ENCODE peak calls at places on chromosomes 4 and X, in four cellular contexts. C, I, Y and G are unnamed samples.

GRCh38 chr4:40856836-40857362 is 107.1 kb downstream of the NSUN7 start:
- DNase-seq in C (peak; percentile 86), I (peak; percentile 85), Y (peak; percentile 69), G (peak; percentile 60)

GRCh38 chrX:149461746-149462145 is 43.4 kb downstream of the IDS start:
- DNase-seq in C (no peak), I (no peak), Y (no peak), G (no peak)

GRCh38 chr4:6957148-6957520 is 47.5 kb downstream of the TBC1D14 start:
- DNase-seq in C (no peak), I (no peak), Y (peak; percentile 71), G (no peak)

GRCh38 chr4:166723532-166724140 is 510.7 kb downstream of the SPOCK3 start:
- DNase-seq in C (no peak), I (no peak), Y (no peak), G (no peak)

GRCh38 chrX:68599256-68600152 is 48.0 kb upstream of the STARD8 start:
- DNase-seq in C (no peak), I (peak; percentile 11), Y (peak; percentile 14), G (peak; percentile 19)

GRCh38 chrX:123920065-123920785 is 41.3 kb upstream of the STAG2 start:
- DNase-seq in C (no peak), I (no peak), Y (peak; percentile 68), G (peak; percentile 69)

GRCh38 chr4:155854597-155855226 is 11.4 kb downstream of the ASIC5 start:
- DNase-seq in C (no peak), I (no peak), Y (peak; percentile 65), G (peak; percentile 43)

GRCh38 chr4:99845708-99846469 is 29.3 kb downstream of the DAPP1 start:
- DNase-seq in C (no peak), I (no peak), Y (no peak), G (no peak)

GRCh38 chr4:152356428-152357034 is 179.4 kb downstream of the FBXW7 start:
- DNase-seq in C (no peak), I (no peak), Y (peak; percentile 44), G (no peak)

GRCh38 chr4:11042760-11043159 is 358.2 kb upstream of the CLNK start:
- DNase-seq in C (no peak), I (no peak), Y (no peak), G (no peak)

GRCh38 chrX:2766921-2767320 is 15.1 kb downstream of the XG start:
- DNase-seq in C (no peak), I (no peak), Y (peak; percentile 15), G (peak; percentile 16)

GRCh38 chr4:48139688-48140087 is 5.6 kb upstream of the TXK start:
- DNase-seq in C (no peak), I (no peak), Y (peak; percentile 40), G (no peak)

GRCh38 chr4:24557036-24558022 is 27.0 kb downstream of the DHX15 start:
- DNase-seq in C (no peak), I (no peak), Y (peak; percentile 48), G (peak; percentile 48)

GRCh38 chr4:6464842-6465588 is 7.4 kb downstream of the PPP2R2C start:
- DNase-seq in C (peak; percentile 20), I (no peak), Y (no peak), G (no peak)

GRCh38 chr4:39729557-39729956 is 31.6 kb downstream of the UBE2K start:
- DNase-seq in C (no peak), I (no peak), Y (no peak), G (no peak)

GRCh38 chr4:122652379-122652778 is 31.5 kb upstream of the IL21 start:
- DNase-seq in C (peak; percentile 73), I (peak; percentile 24), Y (peak; percentile 65), G (peak; percentile 84)

GRCh38 chr4:159856451-159856850 is 753.6 kb downstream of the RAPGEF2 start:
- DNase-seq in C (no peak), I (no peak), Y (no peak), G (peak; percentile 54)

GRCh38 chrX:72020204-72020603 is 109.6 kb downstream of the NHSL2 start:
- DNase-seq in C (peak; percentile 46), I (no peak), Y (no peak), G (no peak)

GRCh38 chrX:54891573-54891972 is 29.1 kb upstream of the TRO start:
- DNase-seq in C (peak; percentile 52), I (peak; percentile 46), Y (peak; percentile 52), G (peak; percentile 30)

GRCh38 chr4:152848508-152848907 is 68.8 kb downstream of the ARFIP1 start:
- DNase-seq in C (no peak), I (no peak), Y (no peak), G (no peak)

GRCh38 chr4:185242749-185243533 is 33.5 kb downstream of the SNX25 start:
- DNase-seq in C (no peak), I (no peak), Y (no peak), G (no peak)

GRCh38 chr4:168569066-168569908 is 72.4 kb downstream of the PALLD start:
- DNase-seq in C (no peak), I (peak; percentile 32), Y (no peak), G (peak; percentile 50)

GRCh38 chr4:62119195-62119594 is 919.1 kb downstream of the ADGRL3 start:
- DNase-seq in C (no peak), I (no peak), Y (no peak), G (no peak)

GRCh38 chrX:134738986-134739744 is 80.9 kb upstream of the PLAC1 start:
- DNase-seq in C (no peak), I (no peak), Y (no peak), G (no peak)

GRCh38 chr4:98430708-98431403 is 169.7 kb downstream of the RAP1GDS1 start:
- DNase-seq in C (no peak), I (no peak), Y (peak; percentile 70), G (peak; percentile 37)

GRCh38 chr4:95545526-95545925 is 3.2 kb downstream of the UNC5C start:
- DNase-seq in C (no peak), I (peak; percentile 46), Y (peak; percentile 57), G (no peak)

GRCh38 chrX:9668537-9668936 is 97.1 kb downstream of the GPR143 start:
- DNase-seq in C (no peak), I (no peak), Y (peak; percentile 57), G (peak; percentile 51)

GRCh38 chrX:110146521-110146920 is 143.6 kb downstream of the TMEM164 start:
- DNase-seq in C (peak; percentile 26), I (peak; percentile 26), Y (peak; percentile 64), G (peak; percentile 70)

GRCh38 chrX:109826954-109827708 is 94.1 kb upstream of the ACSL4 start:
- DNase-seq in C (no peak), I (no peak), Y (peak; percentile 89), G (peak; percentile 76)

GRCh38 chr4:72997409-72997808 is 72.1 kb downstream of the COX18 start:
- DNase-seq in C (no peak), I (no peak), Y (no peak), G (peak; percentile 17)

GRCh38 chr4:5435823-5436222 is 272.5 kb downstream of the EVC2 start:
- DNase-seq in C (no peak), I (no peak), Y (no peak), G (no peak)

GRCh38 chr4:101232074-101232776 is 115.1 kb downstream of the PPP3CA start:
- DNase-seq in C (no peak), I (no peak), Y (peak; percentile 59), G (no peak)

GRCh38 chr4:145679991-145680455 is at the start of gene C4orf51:
- DNase-seq in C (no peak), I (no peak), Y (peak; percentile 83), G (peak; percentile 52)

GRCh38 chr4:81807386-81807785 is 335.7 kb upstream of the RASGEF1B start:
- DNase-seq in C (no peak), I (no peak), Y (no peak), G (no peak)

GRCh38 chr4:15164571-15164970 is 162.3 kb downstream of the CPEB2 start:
- DNase-seq in C (no peak), I (no peak), Y (peak; percentile 78), G (no peak)

GRCh38 chr4:16205298-16206164 is 20.7 kb downstream of the TAPT1 start:
- DNase-seq in C (no peak), I (no peak), Y (peak; percentile 34), G (peak; percentile 40)

GRCh38 chr4:174292473-174292872 is 8.8 kb downstream of the CEP44 start:
- DNase-seq in C (no peak), I (no peak), Y (no peak), G (no peak)

GRCh38 chr4:184410748-184411147 is 63.6 kb downstream of the IRF2 start:
- DNase-seq in C (no peak), I (no peak), Y (no peak), G (no peak)

DNA sequence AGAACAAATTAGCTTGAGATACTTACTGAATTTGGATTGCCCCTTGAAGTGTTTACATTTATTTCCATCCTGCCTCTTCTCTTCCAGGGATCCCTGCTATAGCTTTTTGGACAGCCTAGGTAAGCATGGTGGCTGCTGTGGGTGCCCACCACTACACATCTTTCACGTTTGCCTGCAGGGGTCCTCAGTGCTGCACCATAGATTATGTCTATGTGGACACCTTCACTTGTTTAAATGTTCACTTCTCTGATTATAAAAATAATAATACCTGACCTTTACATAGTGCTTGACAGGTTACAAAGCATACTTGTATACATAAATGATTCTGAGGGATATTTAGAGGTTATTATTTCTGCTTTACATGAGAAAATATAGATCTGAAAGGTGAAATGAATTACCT is 67.9 kb upstream of the SLC4A4 start:
- DNase-seq in C (no peak), I (peak; percentile 15), Y (peak; percentile 39), G (peak; percentile 62)
- H3K36me3 ChIP-seq in C (no peaks in the 10 kb centered on the region), I (no peaks in the 10 kb centered on the region), Y (no peaks in the 10 kb centered on the region), G (no peaks in the 10 kb centered on the region)

DNA sequence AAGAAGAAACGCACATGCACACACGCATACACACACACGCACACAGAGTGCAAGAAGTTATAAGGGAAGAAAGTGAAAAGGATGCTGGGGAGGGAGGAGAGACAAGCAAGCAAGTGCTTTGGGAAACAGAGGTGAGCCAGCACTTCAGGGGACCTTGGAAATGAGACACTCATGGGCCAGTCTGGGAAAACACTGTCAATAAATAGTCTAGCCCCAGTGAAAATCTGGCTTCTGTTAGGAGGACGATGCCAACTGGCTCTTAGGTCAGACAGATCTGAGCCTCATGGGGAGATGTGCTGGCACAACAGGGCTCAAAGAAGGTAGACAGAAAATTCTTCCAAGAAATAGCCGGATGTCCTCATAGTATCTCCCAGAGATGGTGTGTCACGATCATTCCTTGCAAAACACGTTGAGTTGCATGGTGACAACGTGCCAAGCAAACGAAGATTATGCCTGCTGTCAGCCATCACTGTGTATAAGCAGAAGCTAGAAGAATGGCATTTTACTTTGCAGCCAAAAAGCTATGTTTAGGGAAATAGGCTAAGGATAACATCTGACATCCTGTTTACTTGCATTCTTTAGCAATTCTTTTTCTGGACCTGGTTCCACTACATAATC is 557 bp upstream of the ARHGEF6 start:
- DNase-seq in C (no peak), I (no peak), Y (peak; percentile 12), G (no peak)
- H3K4me3 ChIP-seq in C (peak overlapping the region; percentile 13), I (peak overlapping the region; percentile 49), Y (no peak overlapping the region), G (no peak overlapping the region)

DNA sequence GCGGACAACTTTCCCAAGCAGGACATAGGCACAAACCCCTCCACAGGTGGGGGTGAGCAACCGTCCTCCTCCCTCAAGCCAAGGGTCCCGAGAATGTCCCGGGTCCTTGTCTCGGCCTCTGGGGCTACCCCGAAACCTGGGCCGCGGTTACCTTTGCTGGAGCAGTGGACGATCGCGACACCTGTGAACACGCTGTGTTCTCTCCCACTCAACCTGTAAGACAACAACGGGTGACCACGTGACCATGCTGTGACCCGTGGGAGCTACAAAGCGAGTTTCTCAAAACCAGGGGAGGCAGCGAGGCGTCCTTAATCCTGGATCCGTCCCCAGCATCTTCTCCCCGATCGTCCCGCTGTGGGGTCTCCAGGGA is 17.9 kb downstream of the ASMTL start:
- DNase-seq in C (no peak), I (no peak), Y (no peak), G (no peak)
- H3K36me3 ChIP-seq in C (no peaks in the 10 kb centered on the region), I (no peaks in the 10 kb centered on the region), Y (peaks cover 69% of the 10 kb centered on the region), G (peaks cover 6% of the 10 kb centered on the region)

DNA sequence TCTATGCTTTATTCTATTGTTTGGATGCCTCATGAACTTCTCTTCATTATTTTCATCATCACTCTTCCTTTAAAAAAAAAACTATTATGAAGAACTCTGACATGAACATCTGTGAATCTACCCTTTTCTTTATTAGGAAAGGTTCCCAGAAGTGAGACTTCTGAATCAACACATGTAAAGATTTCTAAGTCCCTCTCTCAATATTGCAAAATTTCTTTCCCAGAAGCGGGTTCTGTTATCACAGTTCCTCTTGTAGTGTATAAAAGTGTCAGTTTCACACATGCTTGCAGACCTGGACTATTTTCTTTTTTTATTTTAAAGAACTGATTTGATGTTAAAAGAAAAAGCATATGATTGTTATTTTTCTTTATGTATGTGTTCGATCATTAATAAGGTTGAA is 330.8 kb upstream of the KLF3 start:
- DNase-seq in C (no peak), I (no peak), Y (no peak), G (peak; percentile 76)
- H3K4me3 ChIP-seq in C (no peak overlapping the region), I (no peak overlapping the region), Y (no peak overlapping the region), G (no peak overlapping the region)